ENCODE peak calls at places on chromosomes 4 and X, in nine cellular contexts. One of them, this sample, is unnamed.

GRCh38 chrX:15143050-15143824 is 126.6 kb downstream of the ASB9 start:
- DNase-seq in IMR-90: peak
- DNase-seq in stomach: peak
- DNase-seq in Peyer's patch: peak
- DNase-seq in adrenal gland: peak
- DNase-seq in A549: peak
- DNase-seq in tibial nerve: peak
- DNase-seq in ovary: peak
- DNase-seq in sigmoid colon: no peak
- DNase-seq in this sample: no peak

GRCh38 chr4:112748352-112748900 is 111.5 kb downstream of the LARP7 start:
- DNase-seq in IMR-90: no peak
- DNase-seq in stomach: no peak
- DNase-seq in Peyer's patch: no peak
- DNase-seq in adrenal gland: no peak
- DNase-seq in A549: no peak
- DNase-seq in tibial nerve: no peak
- DNase-seq in ovary: no peak
- DNase-seq in sigmoid colon: no peak
- DNase-seq in this sample: no peak

GRCh38 chrX:43557792-43558191 is 98.3 kb upstream of the MAOA start:
- DNase-seq in IMR-90: peak
- DNase-seq in stomach: peak
- DNase-seq in Peyer's patch: peak
- DNase-seq in adrenal gland: peak
- DNase-seq in A549: peak
- DNase-seq in tibial nerve: peak
- DNase-seq in ovary: peak
- DNase-seq in sigmoid colon: peak
- DNase-seq in this sample: no peak

GRCh38 chr4:176443117-176443516 is 123.4 kb downstream of the SPCS3 start:
- DNase-seq in IMR-90: peak
- DNase-seq in stomach: no peak
- DNase-seq in Peyer's patch: no peak
- DNase-seq in adrenal gland: no peak
- DNase-seq in A549: peak
- DNase-seq in tibial nerve: no peak
- DNase-seq in ovary: no peak
- DNase-seq in sigmoid colon: no peak
- DNase-seq in this sample: no peak

GRCh38 chrX:41276661-41277506 is 57.1 kb upstream of the DDX3X start:
- DNase-seq in IMR-90: no peak
- DNase-seq in stomach: no peak
- DNase-seq in Peyer's patch: peak
- DNase-seq in adrenal gland: no peak
- DNase-seq in A549: no peak
- DNase-seq in tibial nerve: no peak
- DNase-seq in ovary: no peak
- DNase-seq in sigmoid colon: no peak
- DNase-seq in this sample: no peak

GRCh38 chr4:5893591-5893990 is 705 bp upstream of the CRMP1 start:
- DNase-seq in IMR-90: no peak
- DNase-seq in stomach: no peak
- DNase-seq in Peyer's patch: no peak
- DNase-seq in adrenal gland: no peak
- DNase-seq in A549: no peak
- DNase-seq in tibial nerve: no peak
- DNase-seq in ovary: no peak
- DNase-seq in sigmoid colon: no peak
- DNase-seq in this sample: no peak

GRCh38 chrX:97685753-97686152 is 802.0 kb downstream of the RPA4 start:
- DNase-seq in IMR-90: peak
- DNase-seq in stomach: no peak
- DNase-seq in Peyer's patch: no peak
- DNase-seq in adrenal gland: peak
- DNase-seq in A549: peak
- DNase-seq in tibial nerve: no peak
- DNase-seq in ovary: no peak
- DNase-seq in sigmoid colon: no peak
- DNase-seq in this sample: peak

GRCh38 chr4:7753931-7754465 is 185.7 kb downstream of the AFAP1 start:
- DNase-seq in IMR-90: no peak
- DNase-seq in stomach: no peak
- DNase-seq in Peyer's patch: no peak
- DNase-seq in adrenal gland: no peak
- DNase-seq in A549: no peak
- DNase-seq in tibial nerve: no peak
- DNase-seq in ovary: no peak
- DNase-seq in sigmoid colon: no peak
- DNase-seq in this sample: no peak

GRCh38 chr4:128452415-128452814 is 164.8 kb upstream of the PGRMC2 start:
- DNase-seq in IMR-90: no peak
- DNase-seq in stomach: no peak
- DNase-seq in Peyer's patch: no peak
- DNase-seq in adrenal gland: no peak
- DNase-seq in A549: peak
- DNase-seq in tibial nerve: no peak
- DNase-seq in ovary: no peak
- DNase-seq in sigmoid colon: no peak
- DNase-seq in this sample: no peak

DNA sequence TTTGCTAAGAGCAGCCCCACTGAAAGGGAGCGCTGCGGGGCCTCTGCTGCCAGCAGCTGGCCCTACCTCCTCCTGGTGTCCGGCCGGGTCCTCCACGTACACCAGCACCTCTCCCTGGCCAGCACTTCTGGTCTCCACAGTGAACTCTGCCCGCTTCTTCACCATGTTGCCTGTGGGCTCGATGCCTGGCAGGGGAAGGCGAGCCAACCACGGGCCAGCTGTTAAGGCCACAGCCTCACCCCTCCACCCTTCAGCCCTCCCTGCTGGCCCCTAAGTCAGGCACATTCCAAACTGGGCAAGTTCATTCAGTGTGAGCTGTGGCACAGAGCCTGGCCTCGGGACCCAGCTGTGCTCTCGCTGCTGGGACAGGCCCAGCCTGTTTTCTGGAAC is 7.8 kb downstream of the FLNA start:
- DNase-seq in IMR-90: no peak
- DNase-seq in stomach: no peak
- DNase-seq in Peyer's patch: no peak
- DNase-seq in adrenal gland: no peak
- DNase-seq in A549: no peak
- DNase-seq in tibial nerve: no peak
- DNase-seq in ovary: no peak
- DNase-seq in sigmoid colon: no peak
- DNase-seq in this sample: no peak
- TF ChIP-seq POLR2A in IMR-90: no peak
- TF ChIP-seq POLR2A in stomach: no peak
- TF ChIP-seq POLR2A in Peyer's patch: no peak
- TF ChIP-seq POLR2A in adrenal gland: no peak
- TF ChIP-seq POLR2A in A549: no peak
- TF ChIP-seq POLR2A in tibial nerve: no peak
- TF ChIP-seq POLR2A in ovary: no peak
- TF ChIP-seq POLR2A in sigmoid colon: no peak
- TF ChIP-seq POLR2A in this sample: no peak

DNA sequence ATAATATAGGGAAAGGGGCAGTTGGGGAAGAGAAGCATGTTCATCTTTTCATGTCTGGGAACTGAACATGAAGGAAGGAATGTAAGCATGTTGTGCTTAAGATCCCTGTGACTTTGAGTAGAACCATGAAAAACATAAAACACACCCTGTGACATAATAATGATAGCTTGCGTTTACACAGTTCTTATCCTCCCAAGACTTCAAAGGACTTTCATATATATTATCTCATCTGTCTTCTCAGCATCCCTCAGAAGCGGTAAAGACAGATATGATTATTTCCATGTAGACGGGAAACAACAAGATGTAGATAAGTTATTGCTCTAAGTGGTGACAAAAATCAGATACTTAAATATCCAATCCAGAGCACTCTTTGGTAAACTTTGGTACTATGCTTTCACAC is 3.3 kb upstream of the SH3RF1 start:
- DNase-seq in IMR-90: no peak
- DNase-seq in stomach: no peak
- DNase-seq in Peyer's patch: no peak
- DNase-seq in adrenal gland: no peak
- DNase-seq in A549: no peak
- DNase-seq in tibial nerve: no peak
- DNase-seq in ovary: no peak
- DNase-seq in sigmoid colon: no peak
- DNase-seq in this sample: no peak
- TF ChIP-seq POLR2A in IMR-90: no peak
- TF ChIP-seq POLR2A in stomach: no peak
- TF ChIP-seq POLR2A in Peyer's patch: no peak
- TF ChIP-seq POLR2A in adrenal gland: no peak
- TF ChIP-seq POLR2A in A549: no peak
- TF ChIP-seq POLR2A in tibial nerve: no peak
- TF ChIP-seq POLR2A in ovary: no peak
- TF ChIP-seq POLR2A in sigmoid colon: no peak
- TF ChIP-seq POLR2A in this sample: no peak

GRCh38 chrX:53422091-53422914 is at the start of the genes RIBC1 and SMC1A:
- DNase-seq in IMR-90: peak
- DNase-seq in stomach: peak
- DNase-seq in Peyer's patch: peak
- DNase-seq in adrenal gland: peak
- DNase-seq in A549: peak
- DNase-seq in tibial nerve: peak
- DNase-seq in ovary: peak
- DNase-seq in sigmoid colon: peak
- DNase-seq in this sample: peak
- TF ChIP-seq POLR2A in IMR-90: peak
- TF ChIP-seq POLR2A in stomach: no peak
- TF ChIP-seq POLR2A in Peyer's patch: peak
- TF ChIP-seq POLR2A in adrenal gland: peak
- TF ChIP-seq POLR2A in A549: peak
- TF ChIP-seq POLR2A in tibial nerve: no peak
- TF ChIP-seq POLR2A in ovary: peak
- TF ChIP-seq POLR2A in sigmoid colon: no peak
- TF ChIP-seq POLR2A in this sample: peak

GRCh38 chr4:52748432-52748831 is 2.8 kb downstream of the ERVMER34-1 start:
- DNase-seq in IMR-90: no peak
- DNase-seq in stomach: no peak
- DNase-seq in Peyer's patch: no peak
- DNase-seq in adrenal gland: no peak
- DNase-seq in A549: no peak
- DNase-seq in tibial nerve: no peak
- DNase-seq in ovary: no peak
- DNase-seq in sigmoid colon: no peak
- DNase-seq in this sample: no peak

GRCh38 chr4:52752921-52753320 is 1.7 kb upstream of the ERVMER34-1 start:
- DNase-seq in IMR-90: no peak
- DNase-seq in stomach: no peak
- DNase-seq in Peyer's patch: no peak
- DNase-seq in adrenal gland: no peak
- DNase-seq in A549: no peak
- DNase-seq in tibial nerve: no peak
- DNase-seq in ovary: no peak
- DNase-seq in sigmoid colon: no peak
- DNase-seq in this sample: no peak

GRCh38 chr4:52750213-52750612 is 1.0 kb downstream of the ERVMER34-1 start:
- DNase-seq in IMR-90: no peak
- DNase-seq in stomach: no peak
- DNase-seq in Peyer's patch: no peak
- DNase-seq in adrenal gland: no peak
- DNase-seq in A549: no peak
- DNase-seq in tibial nerve: no peak
- DNase-seq in ovary: no peak
- DNase-seq in sigmoid colon: no peak
- DNase-seq in this sample: no peak

GRCh38 chr4:52750819-52751348 is 341 bp downstream of the ERVMER34-1 start:
- DNase-seq in IMR-90: no peak
- DNase-seq in stomach: no peak
- DNase-seq in Peyer's patch: no peak
- DNase-seq in adrenal gland: no peak
- DNase-seq in A549: peak
- DNase-seq in tibial nerve: no peak
- DNase-seq in ovary: peak
- DNase-seq in sigmoid colon: no peak
- DNase-seq in this sample: no peak

GRCh38 chr4:52751349-52751911 is at the start of gene ERVMER34-1:
- DNase-seq in IMR-90: no peak
- DNase-seq in stomach: peak
- DNase-seq in Peyer's patch: no peak
- DNase-seq in adrenal gland: peak
- DNase-seq in A549: peak
- DNase-seq in tibial nerve: peak
- DNase-seq in ovary: peak
- DNase-seq in sigmoid colon: peak
- DNase-seq in this sample: no peak
- TF ChIP-seq POLR2A in IMR-90: no peak
- TF ChIP-seq POLR2A in stomach: no peak
- TF ChIP-seq POLR2A in Peyer's patch: no peak
- TF ChIP-seq POLR2A in adrenal gland: no peak
- TF ChIP-seq POLR2A in A549: no peak
- TF ChIP-seq POLR2A in tibial nerve: no peak
- TF ChIP-seq POLR2A in ovary: no peak
- TF ChIP-seq POLR2A in sigmoid colon: no peak
- TF ChIP-seq POLR2A in this sample: no peak

GRCh38 chrX:120560405-120560841 is 339 bp downstream of the CUL4B start:
- DNase-seq in IMR-90: peak
- DNase-seq in stomach: peak
- DNase-seq in Peyer's patch: peak
- DNase-seq in adrenal gland: peak
- DNase-seq in A549: no peak
- DNase-seq in tibial nerve: peak
- DNase-seq in ovary: no peak
- DNase-seq in sigmoid colon: peak
- DNase-seq in this sample: no peak
- TF ChIP-seq POLR2A in IMR-90: no peak
- TF ChIP-seq POLR2A in stomach: no peak
- TF ChIP-seq POLR2A in Peyer's patch: no peak
- TF ChIP-seq POLR2A in adrenal gland: no peak
- TF ChIP-seq POLR2A in A549: no peak
- TF ChIP-seq POLR2A in tibial nerve: no peak
- TF ChIP-seq POLR2A in ovary: no peak
- TF ChIP-seq POLR2A in sigmoid colon: no peak
- TF ChIP-seq POLR2A in this sample: no peak

GRCh38 chrX:130110379-130111219 is at the start of gene ELF4:
- DNase-seq in IMR-90: peak
- DNase-seq in stomach: peak
- DNase-seq in Peyer's patch: peak
- DNase-seq in adrenal gland: no peak
- DNase-seq in A549: peak
- DNase-seq in tibial nerve: no peak
- DNase-seq in ovary: peak
- DNase-seq in sigmoid colon: peak
- DNase-seq in this sample: peak
- TF ChIP-seq POLR2A in IMR-90: no peak
- TF ChIP-seq POLR2A in stomach: no peak
- TF ChIP-seq POLR2A in Peyer's patch: peak
- TF ChIP-seq POLR2A in adrenal gland: no peak
- TF ChIP-seq POLR2A in A549: peak
- TF ChIP-seq POLR2A in tibial nerve: no peak
- TF ChIP-seq POLR2A in ovary: no peak
- TF ChIP-seq POLR2A in sigmoid colon: no peak
- TF ChIP-seq POLR2A in this sample: peak

GRCh38 chrX:47233333-47234113 is 714 bp downstream of the USP11 start:
- DNase-seq in IMR-90: peak
- DNase-seq in stomach: peak
- DNase-seq in Peyer's patch: peak
- DNase-seq in adrenal gland: peak
- DNase-seq in A549: peak
- DNase-seq in tibial nerve: peak
- DNase-seq in ovary: peak
- DNase-seq in sigmoid colon: peak
- DNase-seq in this sample: peak
- TF ChIP-seq POLR2A in IMR-90: peak
- TF ChIP-seq POLR2A in stomach: no peak
- TF ChIP-seq POLR2A in Peyer's patch: peak
- TF ChIP-seq POLR2A in adrenal gland: no peak
- TF ChIP-seq POLR2A in A549: peak
- TF ChIP-seq POLR2A in tibial nerve: peak
- TF ChIP-seq POLR2A in ovary: peak
- TF ChIP-seq POLR2A in sigmoid colon: no peak
- TF ChIP-seq POLR2A in this sample: no peak

This sample was measured in H54.